ENCODE peak calls at places on chromosome 3, in four cellular contexts. N is AG09309, M is hypothalamus, R is HCEC 1CT. S is an unnamed sample.

GRCh38 chr3:94615275-94616065 is 552.6 kb downstream of the NSUN3 start:
- DNase-seq in N (no peak), M (no peak), R (no peak), S (no peak)

GRCh38 chr3:11095932-11096265 is 58.4 kb upstream of the HRH1 start:
- DNase-seq in N (no peak), M (no peak), R (peak), S (no peak)

GRCh38 chr3:101119535-101119934 is 126.3 kb upstream of the ABI3BP start:
- DNase-seq in N (peak), M (no peak), R (peak), S (no peak)

GRCh38 chr3:104916971-104917370 is 449.7 kb upstream of the ALCAM start:
- DNase-seq in N (no peak), M (no peak), R (peak), S (peak)

GRCh38 chr3:141051641-141052569 is 758 bp downstream of the SPSB4 start:
- DNase-seq in N (no peak), M (no peak), R (no peak), S (no peak)

GRCh38 chr3:79005084-79005483 is 762.7 kb downstream of the ROBO1 start:
- DNase-seq in N (no peak), M (no peak), R (no peak), S (no peak)

GRCh38 chr3:186099178-186099577 is 9.7 kb downstream of the ETV5 start:
- DNase-seq in N (no peak), M (no peak), R (peak), S (peak)

GRCh38 chr3:45567730-45568172 is 26.8 kb upstream of the LIMD1 start:
- DNase-seq in N (no peak), M (no peak), R (no peak), S (no peak)

GRCh38 chr3:181178991-181179390 is 189.5 kb upstream of the DNAJC19 start:
- DNase-seq in N (no peak), M (no peak), R (no peak), S (no peak)

S was measured in retinal pigment epithelial cell.